ENCODE peak calls at places on chromosome 22, in ten cellular contexts. N is hypothalamus; B is activated naive CD4-positive, alpha-beta T cell; P is activated CD4-positive, alpha-beta T cell treated with anti-CD3 and anti-CD28 coated beads for 36 hours; T is GM12865; O is LoVo; Z is BJ; L is activated T-cell treated with anti-CD3 and anti-CD28 coated beads for 1 hour; U is fibroblast of lung; Q is CD4-positive, alpha-beta T cell. S is an unnamed sample.

GRCh38 chr22:17192186-17192585 is 27.0 kb downstream of the ADA2 start:
- DNase-seq in N (no peak), B (no peak), P (no peak), T (no peak), O (no peak), Z (no peak), L (no peak), U (no peak), Q (no peak), S (no peak)

GRCh38 chr22:37267128-37267587 is 15.2 kb upstream of the CYTH4 start:
- DNase-seq in N (no peak), B (peak), P (peak), T (peak), O (no peak), Z (no peak), L (peak), U (no peak), Q (peak), S (peak)

GRCh38 chr22:43170131-43170480 is 16.8 kb downstream of the TTLL12 start:
- DNase-seq in N (no peak), B (no peak), P (no peak), T (no peak), O (no peak), Z (no peak), L (no peak), U (no peak), Q (no peak), S (no peak)

GRCh38 chr22:20530368-20531153 is 23.2 kb downstream of the MED15 start:
- DNase-seq in N (no peak), B (no peak), P (no peak), T (no peak), O (peak), Z (no peak), L (no peak), U (peak), Q (no peak), S (peak)

GRCh38 chr22:39617342-39617741 is 46.8 kb downstream of the CACNA1I start:
- DNase-seq in N (no peak), B (no peak), P (peak), T (no peak), O (no peak), Z (no peak), L (no peak), U (no peak), Q (no peak), S (no peak)

GRCh38 chr22:20131856-20132685 is 467 bp downstream of the ZDHHC8 start:
- DNase-seq in N (no peak), B (no peak), P (peak), T (no peak), O (no peak), Z (no peak), L (no peak), U (no peak), Q (no peak), S (no peak)

GRCh38 chr22:49678137-49678841 is 149.4 kb downstream of the BRD1 start:
- DNase-seq in N (no peak), B (no peak), P (no peak), T (no peak), O (no peak), Z (no peak), L (no peak), U (no peak), Q (no peak), S (no peak)

GRCh38 chr22:32042924-32043323 is at the start of gene SLC5A1:
- DNase-seq in N (no peak), B (no peak), P (no peak), T (no peak), O (peak), Z (no peak), L (no peak), U (no peak), Q (no peak), S (no peak)

GRCh38 chr22:46220921-46221320 is 29.2 kb downstream of the CDPF1 start:
- DNase-seq in N (no peak), B (no peak), P (peak), T (peak), O (no peak), Z (no peak), L (no peak), U (peak), Q (no peak), S (no peak)

GRCh38 chr22:43228330-43228729 is 41.4 kb upstream of the TTLL12 start:
- DNase-seq in N (no peak), B (no peak), P (peak), T (peak), O (no peak), Z (no peak), L (peak), U (no peak), Q (peak), S (no peak)

GRCh38 chr22:46063861-46064235 is 86.5 kb upstream of the PPARA start:
- DNase-seq in N (no peak), B (no peak), P (no peak), T (no peak), O (peak), Z (no peak), L (no peak), U (peak), Q (no peak), S (no peak)

GRCh38 chr22:22558972-22559603 is at the start of gene PRAME:
- DNase-seq in N (no peak), B (peak), P (peak), T (peak), O (peak), Z (no peak), L (peak), U (peak), Q (peak), S (peak)

GRCh38 chr22:50481440-50482106 is at the start of gene ADM2:
- DNase-seq in N (no peak), B (no peak), P (peak), T (no peak), O (no peak), Z (no peak), L (peak), U (no peak), Q (peak), S (peak)

S was measured in Caki2.